ENCODE peak calls at places on chromosomes 11 and 22, in six cellular contexts. N, P, T, L, J and I are unnamed samples.

GRCh38 chr22:29727248-29727551 is 7.4 kb downstream of the CABP7 start:
- DNase-seq in N (peak), P (peak), T (no peak), L (no peak), J (no peak), I (no peak)

GRCh38 chr22:37472418-37473006 is 13.7 kb downstream of the MFNG start:
- DNase-seq in N (peak), P (no peak), T (no peak), L (no peak), J (no peak), I (no peak)

GRCh38 chr11:13718394-13718793 is 49.9 kb downstream of the FAR1 start:
- DNase-seq in N (no peak), P (no peak), T (no peak), L (no peak), J (no peak), I (no peak)

GRCh38 chr22:41940853-41941765 is 5.8 kb downstream of the CENPM start:
- DNase-seq in N (peak), P (no peak), T (no peak), L (peak), J (peak), I (no peak)

GRCh38 chr11:78840623-78841022 is 266.0 kb upstream of the NARS2 start:
- DNase-seq in N (peak), P (no peak), T (no peak), L (no peak), J (no peak), I (no peak)

GRCh38 chr11:21556936-21557335 is 635.9 kb upstream of the ANO5 start:
- DNase-seq in N (no peak), P (no peak), T (no peak), L (no peak), J (no peak), I (peak)

GRCh38 chr22:39746600-39747262 is 146.8 kb downstream of the ENTHD1 start:
- DNase-seq in N (no peak), P (no peak), T (no peak), L (no peak), J (no peak), I (no peak)

GRCh38 chr11:75565221-75565814 is 3.3 kb downstream of the SERPINH1 start:
- DNase-seq in N (peak), P (no peak), T (no peak), L (no peak), J (no peak), I (no peak)

GRCh38 chr22:36288571-36289405 is 35.9 kb downstream of the APOL1 start:
- DNase-seq in N (no peak), P (no peak), T (no peak), L (no peak), J (no peak), I (no peak)

GRCh38 chr11:34243620-34244493 is 114.0 kb downstream of the ABTB2 start:
- DNase-seq in N (peak), P (peak), T (no peak), L (no peak), J (no peak), I (no peak)

GRCh38 chr11:61173456-61173855 is 12.2 kb upstream of the VPS37C start:
- DNase-seq in N (peak), P (no peak), T (no peak), L (no peak), J (no peak), I (no peak)